ENCODE peak calls at places on chromosomes 2 and 18, in four cellular contexts. I, A, O and C are unnamed samples.

GRCh38 chr2:46828039-46828438 is 87.6 kb downstream of the MCFD2 start:
- DNase-seq in I (no peak), A (no peak), O (no peak), C (no peak)

GRCh38 chr2:40332096-40332826 is 119.6 kb downstream of the SLC8A1 start:
- DNase-seq in I (no peak), A (no peak), O (no peak), C (no peak)

GRCh38 chr2:69100220-69100723 is 87.3 kb downstream of the ANTXR1 start:
- DNase-seq in I (no peak), A (no peak), O (no peak), C (no peak)

GRCh38 chr2:15731213-15731888 is 139.7 kb downstream of the DDX1 start:
- DNase-seq in I (no peak), A (no peak), O (no peak), C (no peak)

GRCh38 chr2:112138143-112139032 is at the start of gene FBLN7:
- DNase-seq in I (no peak), A (no peak), O (no peak), C (no peak)

GRCh38 chr2:73110622-73111299 is 2.0 kb downstream of the RAB11FIP5 start:
- DNase-seq in I (no peak), A (no peak), O (no peak), C (peak; percentile 5)

GRCh38 chr18:11671156-11671555 is 17.9 kb upstream of the GNAL start:
- DNase-seq in I (no peak), A (no peak), O (no peak), C (no peak)

GRCh38 chr2:1051075-1051474 is 100.4 kb downstream of the SNTG2 start:
- DNase-seq in I (no peak), A (no peak), O (no peak), C (no peak)

GRCh38 chr2:193562031-193562430 is 1367.3 kb upstream of the TMEFF2 start:
- DNase-seq in I (no peak), A (no peak), O (no peak), C (no peak)

GRCh38 chr18:21004721-21005120 is 106.9 kb downstream of the ROCK1 start:
- DNase-seq in I (no peak), A (no peak), O (no peak), C (no peak)

GRCh38 chr2:232324778-232325177 is 53.8 kb upstream of the ALPP start:
- DNase-seq in I (no peak), A (no peak), O (no peak), C (no peak)

GRCh38 chr2:156476516-156477206 is 40.5 kb downstream of the GPD2 start:
- DNase-seq in I (no peak), A (no peak), O (no peak), C (no peak)

GRCh38 chr2:106065268-106065982 is 128.7 kb downstream of the UXS1 start:
- DNase-seq in I (no peak), A (no peak), O (no peak), C (no peak)

GRCh38 chr2:232926448-232927040 is 56.5 kb downstream of the SNORC start:
- DNase-seq in I (no peak), A (no peak), O (no peak), C (no peak)

GRCh38 chr2:194452504-194452903 is 1204.5 kb upstream of the SLC39A10 start:
- DNase-seq in I (no peak), A (no peak), O (no peak), C (no peak)

GRCh38 chr2:71796174-71796592 is 342.8 kb downstream of the DYSF start:
- DNase-seq in I (no peak), A (no peak), O (no peak), C (no peak)

GRCh38 chr2:137168564-137168963 is 403.2 kb downstream of the THSD7B start:
- DNase-seq in I (no peak), A (no peak), O (no peak), C (no peak)

GRCh38 chr2:7209776-7210555 is 292.8 kb downstream of the RNF144A start:
- DNase-seq in I (no peak), A (no peak), O (no peak), C (no peak)

GRCh38 chr2:30675758-30676157 is 131.5 kb downstream of the CAPN13 start:
- DNase-seq in I (no peak), A (no peak), O (no peak), C (no peak)

GRCh38 chr2:157466764-157467163 is 22.9 kb upstream of the CYTIP start:
- DNase-seq in I (no peak), A (no peak), O (no peak), C (no peak)

GRCh38 chr18:53056064-53056463 is 716.1 kb downstream of the DCC start:
- DNase-seq in I (no peak), A (no peak), O (no peak), C (no peak)

GRCh38 chr2:157500334-157500733 is 56.4 kb upstream of the CYTIP start:
- DNase-seq in I (no peak), A (no peak), O (no peak), C (no peak)

GRCh38 chr2:118169359-118170005 is 81.2 kb downstream of the INSIG2 start:
- DNase-seq in I (no peak), A (no peak), O (no peak), C (no peak)

GRCh38 chr2:158388159-158388558 is 68.4 kb downstream of the CCDC148 start:
- DNase-seq in I (no peak), A (no peak), O (no peak), C (no peak)

GRCh38 chr18:35983147-35983546 is 10.7 kb downstream of the RMP24 start:
- DNase-seq in I (no peak), A (no peak), O (no peak), C (no peak)

GRCh38 chr2:111642576-111643327 is 241.2 kb downstream of the ANAPC1 start:
- DNase-seq in I (no peak), A (no peak), O (no peak), C (no peak)

GRCh38 chr2:22270341-22270740 is 1114.6 kb upstream of the KLHL29 start:
- DNase-seq in I (no peak), A (no peak), O (no peak), C (no peak)

GRCh38 chr18:47731276-47731675 is 199.2 kb downstream of the SMAD2 start:
- DNase-seq in I (no peak), A (no peak), O (no peak), C (peak; percentile 14)

GRCh38 chr18:65817178-65817577 is 66.4 kb downstream of the CDH7 start:
- DNase-seq in I (no peak), A (no peak), O (no peak), C (no peak)

GRCh38 chr2:44941551-44942234 is at the start of gene SIX3:
- DNase-seq in I (peak; percentile 27), A (no peak), O (no peak), C (no peak)

GRCh38 chr2:19367346-19367745 is 8.9 kb upstream of the OSR1 start:
- DNase-seq in I (no peak), A (no peak), O (no peak), C (no peak)

GRCh38 chr18:59609654-59610053 is 87.6 kb downstream of the CCBE1 start:
- DNase-seq in I (no peak), A (no peak), O (no peak), C (no peak)

GRCh38 chr18:32576296-32576916 is 105.7 kb upstream of the GAREM1 start:
- DNase-seq in I (no peak), A (no peak), O (no peak), C (no peak)

GRCh38 chr2:233270951-233271350 is 19.5 kb downstream of the ATG16L1 start:
- DNase-seq in I (no peak), A (no peak), O (no peak), C (no peak)

GRCh38 chr2:43217228-43218220 is 8.9 kb downstream of the ZFP36L2 start:
- DNase-seq in I (no peak), A (no peak), O (no peak), C (no peak)
- H3K4me1 ChIP-seq in I (peaks cover 67% of the 10 kb centered on the region), A (peaks cover 42% of the 10 kb centered on the region), O (peaks cover 54% of the 10 kb centered on the region), C (no peaks in the 10 kb centered on the region)

DNA sequence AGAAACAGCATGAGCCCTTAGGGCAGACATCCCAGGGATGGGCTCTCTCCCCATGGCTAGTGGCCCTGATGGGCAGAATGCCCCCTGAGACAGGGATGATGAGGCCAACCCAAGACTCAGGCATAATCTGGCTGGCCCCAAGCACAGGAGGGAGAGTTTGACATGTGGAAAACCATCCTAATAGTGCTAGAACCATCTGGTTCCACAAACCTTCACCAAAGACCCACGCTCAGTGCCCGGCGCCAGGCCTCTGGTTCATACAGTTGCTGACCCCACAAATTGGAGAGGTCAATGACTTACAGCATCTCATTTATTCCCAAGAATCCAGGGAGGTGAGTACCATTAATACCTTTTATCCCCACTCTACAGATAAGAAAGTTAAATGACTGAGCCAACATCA is 95.5 kb downstream of the TNS1 start:
- DNase-seq in I (no peak), A (no peak), O (no peak), C (no peak)
- H3K4me1 ChIP-seq in I (no peaks in the 10 kb centered on the region), A (no peaks in the 10 kb centered on the region), O (peaks cover 100% of the 10 kb centered on the region), C (peaks cover 66% of the 10 kb centered on the region)

GRCh38 chr2:24494415-24494814 is 3.4 kb downstream of the NCOA1 start:
- DNase-seq in I (no peak), A (no peak), O (no peak), C (no peak)
- H3K4me1 ChIP-seq in I (peaks cover 58% of the 10 kb centered on the region), A (peaks cover 30% of the 10 kb centered on the region), O (peaks cover 75% of the 10 kb centered on the region), C (no peaks in the 10 kb centered on the region)

GRCh38 chr2:234858790-234859329 is 93.0 kb upstream of the SH3BP4 start:
- DNase-seq in I (no peak), A (no peak), O (no peak), C (no peak)
- H3K4me1 ChIP-seq in I (no peaks in the 10 kb centered on the region), A (peaks cover 14% of the 10 kb centered on the region), O (peaks cover 23% of the 10 kb centered on the region), C (no peaks in the 10 kb centered on the region)

GRCh38 chr2:171143670-171144062 is 17.0 kb downstream of the TLK1 start:
- DNase-seq in I (no peak), A (no peak), O (no peak), C (no peak)
- H3K4me1 ChIP-seq in I (peaks cover 94% of the 10 kb centered on the region), A (peaks cover 29% of the 10 kb centered on the region), O (peaks cover 40% of the 10 kb centered on the region), C (no peaks in the 10 kb centered on the region)

GRCh38 chr2:234996467-234997270 is 44.9 kb downstream of the SH3BP4 start:
- DNase-seq in I (no peak), A (no peak), O (no peak), C (no peak)

GRCh38 chr2:234997389-234997788 is 45.6 kb downstream of the SH3BP4 start:
- DNase-seq in I (no peak), A (no peak), O (no peak), C (no peak)

GRCh38 chr2:234994340-234995321 is 42.8 kb downstream of the SH3BP4 start:
- DNase-seq in I (no peak), A (no peak), O (no peak), C (no peak)

GRCh38 chr2:234995332-234996007 is 43.7 kb downstream of the SH3BP4 start:
- DNase-seq in I (no peak), A (no peak), O (peak; percentile 62), C (no peak)

GRCh38 chr2:234996041-234996440 is 44.2 kb downstream of the SH3BP4 start:
- DNase-seq in I (no peak), A (no peak), O (no peak), C (no peak)
- H3K4me1 ChIP-seq in I (no peaks in the 10 kb centered on the region), A (peaks cover 82% of the 10 kb centered on the region), O (peaks cover 57% of the 10 kb centered on the region), C (no peaks in the 10 kb centered on the region)

DNA sequence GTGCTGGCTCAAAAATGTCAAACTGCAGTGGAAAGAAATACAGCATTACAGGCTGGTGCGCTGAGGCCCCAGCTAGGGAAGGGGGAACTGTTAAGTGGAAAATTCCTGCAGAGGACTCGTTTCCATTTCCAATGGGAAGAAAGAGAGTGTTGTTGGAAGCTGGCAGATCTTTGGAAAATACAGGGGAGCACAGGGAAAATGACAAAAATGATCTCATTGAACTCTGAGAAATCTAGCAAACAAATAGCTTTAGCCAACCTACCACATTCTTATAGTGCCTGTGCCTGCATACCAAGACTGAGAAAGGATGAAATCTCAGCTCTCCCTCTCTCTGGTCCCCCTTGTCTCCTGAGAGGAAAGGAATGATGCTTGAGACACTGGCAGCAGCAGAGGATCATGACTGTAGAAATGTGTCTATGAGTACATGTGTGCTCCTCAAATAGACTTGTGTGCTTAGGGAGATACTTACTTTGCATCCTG is 632.5 kb downstream of the NYAP2 start:
- DNase-seq in I (no peak), A (no peak), O (no peak), C (no peak)
- H3K4me1 ChIP-seq in I (no peaks in the 10 kb centered on the region), A (peaks cover 23% of the 10 kb centered on the region), O (peaks cover 20% of the 10 kb centered on the region), C (no peaks in the 10 kb centered on the region)